ENCODE peak calls at places on chromosome 4, in ten cellular contexts. P is NCI-H1694; C is GM04504; K is K562; R is hypothalamus; M is fibroblast of the conjunctiva; T is stimulated activated CD8-positive, alpha-beta memory T cell treated with anti-CD3 and anti-CD28 coated beads, Interleukin-15, amount 100 ng/mL, for 1 hour; Z is stimulated activated naive B cell treated with anti-CD40 and anti-IgM and Interleukin-4, amounts not matched to agents 10 μg/mL and 1 μg/mL and 100 μg/mL, for 72 hours; W is activated CD8-positive, alpha-beta memory T cell treated with anti-CD3 and anti-CD28 coated beads, Interleukin-2, amount 50 U/mL, for 48 hours; A is HT1080. D is an unnamed sample.

GRCh38 chr4:139797287-139797686 is 131.7 kb downstream of the MGST2 start:
- DNase-seq in P (no peak), C (no peak), K (no peak), R (no peak), M (no peak), T (no peak), Z (no peak), W (no peak), A (no peak), D (no peak)

GRCh38 chr4:44046491-44046890 is 402.1 kb downstream of the KCTD8 start:
- DNase-seq in P (no peak), C (no peak), K (no peak), R (no peak), M (no peak), T (no peak), Z (no peak), W (no peak), A (no peak), D (no peak)

GRCh38 chr4:105710678-105711077 is 2.1 kb downstream of the GSTCD start:
- DNase-seq in P (no peak), C (no peak), K (no peak), R (no peak), M (peak; percentile 35), T (no peak), Z (no peak), W (no peak), A (no peak), D (no peak)

GRCh38 chr4:143307536-143307935 is 29.1 kb upstream of the GAB1 start:
- DNase-seq in P (no peak), C (no peak), K (no peak), R (no peak), M (no peak), T (no peak), Z (no peak), W (no peak), A (no peak), D (no peak)

GRCh38 chr4:99185581-99185980 is 33.5 kb downstream of the ADH6 start:
- DNase-seq in P (no peak), C (no peak), K (no peak), R (no peak), M (no peak), T (no peak), Z (no peak), W (no peak), A (no peak), D (no peak)

GRCh38 chr4:10664408-10664807 is 20.2 kb downstream of the CLNK start:
- DNase-seq in P (no peak), C (no peak), K (no peak), R (no peak), M (peak; percentile 89), T (no peak), Z (no peak), W (no peak), A (peak; percentile 98), D (no peak)

GRCh38 chr4:92618968-92619367 is 315.2 kb downstream of the GRID2 start:
- DNase-seq in P (no peak), C (no peak), K (no peak), R (no peak), M (no peak), T (no peak), Z (no peak), W (no peak), A (peak; percentile 22), D (no peak)

GRCh38 chr4:100789991-100790390 is 272.2 kb upstream of the EMCN start:
- DNase-seq in P (no peak), C (no peak), K (no peak), R (no peak), M (no peak), T (no peak), Z (no peak), W (no peak), A (no peak), D (no peak)

GRCh38 chr4:87239821-87240220 is 19.4 kb upstream of the KLHL8 start:
- DNase-seq in P (no peak), C (no peak), K (no peak), R (no peak), M (no peak), T (no peak), Z (no peak), W (no peak), A (no peak), D (no peak)

GRCh38 chr4:123469245-123469644 is 72.7 kb downstream of the SPRY1 start:
- DNase-seq in P (no peak), C (no peak), K (no peak), R (no peak), M (no peak), T (no peak), Z (no peak), W (no peak), A (no peak), D (no peak)

GRCh38 chr4:4461178-4461577 is 74.3 kb downstream of the NSG1 start:
- DNase-seq in P (no peak), C (no peak), K (no peak), R (no peak), M (no peak), T (no peak), Z (no peak), W (no peak), A (no peak), D (no peak)

GRCh38 chr4:36712013-36712412 is 430.6 kb downstream of the DTHD1 start:
- DNase-seq in P (no peak), C (no peak), K (no peak), R (no peak), M (no peak), T (no peak), Z (no peak), W (no peak), A (peak; percentile 26), D (no peak)

GRCh38 chr4:54230479-54231418 is 1.7 kb downstream of the PDGFRA start:
- DNase-seq in P (no peak), C (no peak), K (no peak), R (no peak), M (no peak), T (no peak), Z (no peak), W (peak; percentile 57), A (no peak), D (no peak)

GRCh38 chr4:122652379-122652778 is 31.5 kb upstream of the IL21 start:
- DNase-seq in P (no peak), C (peak; percentile 44), K (peak; percentile 44), R (peak; percentile 20), M (peak; percentile 72), T (no peak), Z (no peak), W (no peak), A (no peak), D (peak; percentile 26)

GRCh38 chr4:169147217-169147616 is 123.5 kb downstream of the SH3RF1 start:
- DNase-seq in P (no peak), C (no peak), K (no peak), R (no peak), M (no peak), T (no peak), Z (no peak), W (no peak), A (peak; percentile 66), D (no peak)

GRCh38 chr4:170138580-170139194 is 48.9 kb upstream of the AADAT start:
- DNase-seq in P (peak; percentile 64), C (peak; percentile 42), K (peak; percentile 68), R (peak; percentile 61), M (peak; percentile 68), T (peak; percentile 45), Z (peak; percentile 46), W (peak; percentile 88), A (peak; percentile 79), D (peak; percentile 52)

GRCh38 chr4:2270341-2271165 is 8.6 kb upstream of the MXD4 start:
- DNase-seq in P (no peak), C (no peak), K (no peak), R (no peak), M (no peak), T (no peak), Z (no peak), W (no peak), A (no peak), D (no peak)

GRCh38 chr4:38243385-38244053 is 283.3 kb downstream of the PTTG2 start:
- DNase-seq in P (no peak), C (no peak), K (no peak), R (no peak), M (no peak), T (no peak), Z (no peak), W (no peak), A (no peak), D (no peak)

GRCh38 chr4:117983541-117984451 is 50.5 kb upstream of the NDST3 start:
- DNase-seq in P (no peak), C (no peak), K (no peak), R (no peak), M (no peak), T (no peak), Z (no peak), W (no peak), A (peak; percentile 89), D (peak; percentile 77)

GRCh38 chr4:151165205-151166000 is 66.0 kb downstream of the RPS3A start:
- DNase-seq in P (no peak), C (no peak), K (no peak), R (no peak), M (no peak), T (no peak), Z (no peak), W (no peak), A (no peak), D (peak; percentile 86)

GRCh38 chr4:64756016-64756415 is 346.8 kb upstream of the TECRL start:
- DNase-seq in P (no peak), C (peak; percentile 3), K (no peak), R (no peak), M (no peak), T (no peak), Z (no peak), W (no peak), A (peak; percentile 91), D (peak; percentile 5)

GRCh38 chr4:71472946-71473345 is 134.1 kb downstream of the SLC4A4 start:
- DNase-seq in P (no peak), C (peak; percentile 42), K (no peak), R (no peak), M (no peak), T (no peak), Z (no peak), W (no peak), A (peak; percentile 81), D (no peak)

GRCh38 chr4:185554243-185555126 is 19.2 kb upstream of the PDLIM3 start:
- DNase-seq in P (no peak), C (no peak), K (no peak), R (no peak), M (no peak), T (no peak), Z (no peak), W (no peak), A (no peak), D (no peak)

GRCh38 chr4:78551420-78552351 is at the start of gene ANXA3:
- DNase-seq in P (no peak), C (no peak), K (peak; percentile 71), R (no peak), M (no peak), T (no peak), Z (peak; percentile 9), W (peak; percentile 58), A (peak; percentile 40), D (no peak)

GRCh38 chr4:183261953-183262775 is 57.9 kb downstream of the CLDN22 start:
- DNase-seq in P (peak; percentile 59), C (peak; percentile 60), K (peak; percentile 71), R (peak; percentile 79), M (peak; percentile 64), T (peak; percentile 51), Z (peak; percentile 54), W (peak; percentile 86), A (peak; percentile 66), D (peak; percentile 28)

GRCh38 chr4:115334736-115335411 is 221.5 kb upstream of the NDST4 start:
- DNase-seq in P (no peak), C (no peak), K (no peak), R (no peak), M (no peak), T (no peak), Z (no peak), W (no peak), A (no peak), D (no peak)

GRCh38 chr4:1232661-1233621 is 16.0 kb downstream of the CTBP1 start:
- DNase-seq in P (no peak), C (no peak), K (no peak), R (peak; percentile 60), M (no peak), T (no peak), Z (no peak), W (no peak), A (no peak), D (no peak)

GRCh38 chr4:108044951-108045686 is 55.4 kb downstream of the HADH start:
- DNase-seq in P (no peak), C (no peak), K (peak; percentile 58), R (no peak), M (no peak), T (no peak), Z (no peak), W (no peak), A (no peak), D (no peak)

D was measured in SK-N-MC.